ENCODE peak calls at places on chromosomes 6 and 20, in nine cellular contexts. T is CD8-positive, alpha-beta T cell; U is mesenteric fat pad; O is HTR-8/SVneo; Z is esophagus muscularis mucosa; P is heart left ventricle; B is brain microvascular endothelial cell; G is T-helper 2 cell; E is iris pigment epithelial cell. Q is an unnamed sample.

GRCh38 chr6:140478631-140479030 is 1104.2 kb upstream of the CITED2 start:
- DNase-seq in T (no peak), U (no peak), O (no peak), Z (no peak), P (no peak), B (no peak), G (no peak), E (no peak), Q (no peak)

GRCh38 chr6:136635615-136636014 is 85.4 kb upstream of the MAP7 start:
- DNase-seq in T (no peak), U (no peak), O (no peak), Z (no peak), P (no peak), B (no peak), G (no peak), E (no peak), Q (no peak)

GRCh38 chr20:20594171-20594530 is 118.3 kb downstream of the RALGAPA2 start:
- DNase-seq in T (no peak), U (no peak), O (peak), Z (no peak), P (no peak), B (no peak), G (no peak), E (peak), Q (peak)

GRCh38 chr6:4179960-4180652 is 44.7 kb upstream of the ECI2 start:
- DNase-seq in T (no peak), U (no peak), O (no peak), Z (peak), P (no peak), B (no peak), G (no peak), E (peak), Q (no peak)

GRCh38 chr20:32631916-32632460 is 41.8 kb downstream of the C20orf203 start:
- DNase-seq in T (no peak), U (no peak), O (no peak), Z (no peak), P (no peak), B (no peak), G (no peak), E (no peak), Q (no peak)

GRCh38 chr20:11799131-11799800 is 118.4 kb upstream of the BTBD3 start:
- DNase-seq in T (no peak), U (no peak), O (no peak), Z (no peak), P (no peak), B (no peak), G (no peak), E (no peak), Q (no peak)

GRCh38 chr6:142896732-142897131 is 48.2 kb downstream of the HIVEP2 start:
- DNase-seq in T (no peak), U (no peak), O (no peak), Z (no peak), P (no peak), B (no peak), G (no peak), E (no peak), Q (no peak)

GRCh38 chr20:44083220-44083933 is 103.6 kb downstream of the JPH2 start:
- DNase-seq in T (no peak), U (no peak), O (peak), Z (no peak), P (peak), B (no peak), G (no peak), E (peak), Q (peak)

GRCh38 chr6:156729248-156729647 is 47.9 kb upstream of the ARID1B start:
- DNase-seq in T (no peak), U (no peak), O (peak), Z (no peak), P (no peak), B (peak), G (no peak), E (peak), Q (peak)

GRCh38 chr6:89411019-89411268 is 1.1 kb downstream of the RRAGD start:
- DNase-seq in T (no peak), U (no peak), O (no peak), Z (peak), P (no peak), B (no peak), G (no peak), E (no peak), Q (no peak)

GRCh38 chr6:6972456-6972855 is 135.3 kb upstream of the RREB1 start:
- DNase-seq in T (no peak), U (no peak), O (peak), Z (no peak), P (no peak), B (peak), G (no peak), E (peak), Q (peak)